ENCODE peak calls at places on chromosome 12, in five cellular contexts. Y, K, B, M and P are unnamed samples.

GRCh38 chr12:124816295-124816854 is 47.3 kb downstream of the SCARB1 start:
- DNase-seq in Y (no peak), M (no peak), B (no peak), K (no peak), P (no peak)

GRCh38 chr12:12979731-12980259 is 20.3 kb downstream of the HEBP1 start:
- DNase-seq in M (no peak), K (peak; percentile 98), B (no peak), Y (no peak), P (no peak)

GRCh38 chr12:123905319-123905925 is 67.2 kb downstream of the CCDC92 start:
- DNase-seq in M (peak; percentile 39), B (peak; percentile 76), Y (peak; percentile 34), K (peak; percentile 81), P (peak; percentile 79)

GRCh38 chr12:46825526-46826414 is at the start of gene SLC38A4:
- DNase-seq in K (peak; percentile 32), M (no peak), B (no peak), Y (no peak), P (peak; percentile 62)

GRCh38 chr12:388547-389137 is 478 bp downstream of the KDM5A start:
- DNase-seq in B (no peak), M (peak; percentile 37), K (peak; percentile 30), Y (no peak), P (peak; percentile 26)

GRCh38 chr12:94779520-94779919 is 129.2 kb upstream of the TMCC3 start:
- DNase-seq in K (peak; percentile 26), B (no peak), Y (no peak), M (no peak), P (peak; percentile 30)

GRCh38 chr12:26524862-26525465 is 308.0 kb downstream of the ITPR2 start:
- DNase-seq in B (peak; percentile 38), Y (no peak), K (peak; percentile 28), M (peak; percentile 8), P (peak; percentile 51)

GRCh38 chr12:50739611-50740010 is 24.3 kb upstream of the ATF1 start:
- DNase-seq in B (no peak), Y (no peak), M (no peak), K (peak; percentile 16), P (no peak)

GRCh38 chr12:57149309-57149900 is 2.0 kb upstream of the LRP1-AS start:
- DNase-seq in K (peak; percentile 61), M (no peak), B (no peak), Y (no peak), P (no peak)

GRCh38 chr12:112380663-112381420 is 1.4 kb downstream of the HECTD4 start:
- DNase-seq in K (no peak), B (peak; percentile 40), Y (peak; percentile 16), M (no peak), P (peak; percentile 22)

GRCh38 chr12:116508145-116509121 is 50.7 kb upstream of the MAP1LC3B2 start:
- DNase-seq in K (no peak), M (no peak), Y (no peak), B (no peak), P (peak; percentile 9)

GRCh38 chr12:11651785-11652184 is 2.3 kb downstream of the ETV6 start:
- DNase-seq in B (no peak), M (no peak), K (peak; percentile 42), Y (no peak), P (no peak)

GRCh38 chr12:120628919-120629318 is 11.5 kb upstream of the CABP1 start:
- DNase-seq in K (no peak), Y (no peak), B (no peak), M (no peak), P (no peak)

GRCh38 chr12:121883315-121883660 is 5.3 kb upstream of the PSMD9 start:
- DNase-seq in Y (no peak), M (no peak), K (no peak), B (no peak), P (no peak)

GRCh38 chr12:47812797-47813490 is 6.8 kb downstream of the HDAC7 start:
- DNase-seq in M (peak; percentile 85), B (peak; percentile 96), K (peak; percentile 83), Y (no peak), P (peak; percentile 87)

GRCh38 chr12:52645982-52646381 is 6.0 kb downstream of the KRT2 start:
- DNase-seq in Y (no peak), B (no peak), M (no peak), K (no peak), P (no peak)

GRCh38 chr12:22283006-22283506 is 51.5 kb downstream of the ST8SIA1 start:
- DNase-seq in K (peak; percentile 85), Y (no peak), B (no peak), M (no peak), P (no peak)

GRCh38 chr12:57389033-57389432 is 41.8 kb downstream of the R3HDM2 start:
- DNase-seq in B (no peak), Y (no peak), M (no peak), K (peak; percentile 95), P (no peak)

GRCh38 chr12:56237552-56237951 is 7.7 kb downstream of the SLC39A5 start:
- DNase-seq in K (peak; percentile 34), Y (no peak), M (no peak), B (no peak), P (no peak)